ENCODE peak calls at places on chromosomes 11 and 22, in four cellular contexts. Y is kidney epithelial cell, R is lower lobe of right lung, K is GM13977. A is an unnamed sample.

GRCh38 chr22:29231971-29232959 is 26.6 kb downstream of the EMID1 start:
- DNase-seq in Y (no peak), R (no peak), K (no peak), A (no peak)

GRCh38 chr11:115964091-115964490 is 459.9 kb upstream of the CADM1 start:
- DNase-seq in Y (no peak), R (no peak), K (no peak), A (no peak)

GRCh38 chr11:69664901-69665300 is 10.3 kb downstream of the LTO1 start:
- DNase-seq in Y (no peak), R (peak), K (no peak), A (no peak)

GRCh38 chr11:17734986-17735822 is 623 bp downstream of the KCNC1 start:
- DNase-seq in Y (no peak), R (peak), K (peak), A (peak)

GRCh38 chr22:33328789-33329296 is 270.7 kb upstream of the SYN3 start:
- DNase-seq in Y (peak), R (no peak), K (no peak), A (peak)

GRCh38 chr11:69115586-69116560 is 39.9 kb upstream of the SMIM38 start:
- DNase-seq in Y (no peak), R (peak), K (no peak), A (no peak)

GRCh38 chr11:59545179-59546020 is 34.1 kb downstream of the OR4D9 start:
- DNase-seq in Y (no peak), R (no peak), K (no peak), A (no peak)

GRCh38 chr11:115503083-115503885 is 931 bp downstream of the CADM1 start:
- DNase-seq in Y (no peak), R (peak), K (peak), A (no peak)

GRCh38 chr11:72741849-72742521 is 10.2 kb downstream of the ARAP1 start:
- DNase-seq in Y (no peak), R (peak), K (no peak), A (no peak)

GRCh38 chr11:116868066-116868465 is 30.6 kb upstream of the APOA1 start:
- DNase-seq in Y (no peak), R (no peak), K (no peak), A (no peak)

GRCh38 chr11:78790784-78791183 is 216.1 kb upstream of the NARS2 start:
- DNase-seq in Y (no peak), R (no peak), K (no peak), A (no peak)

GRCh38 chr11:125423247-125423849 is 72.7 kb downstream of the FEZ1 start:
- DNase-seq in Y (no peak), R (no peak), K (peak), A (no peak)

GRCh38 chr11:129943036-129943435 is 47.7 kb upstream of the NFRKB start:
- DNase-seq in Y (no peak), R (no peak), K (no peak), A (no peak)

GRCh38 chr22:22085702-22086500 is 103.3 kb upstream of the TOP3B start:
- DNase-seq in Y (no peak), R (no peak), K (no peak), A (peak)

GRCh38 chr11:112656772-112657428 is 304.3 kb upstream of the NCAM1 start:
- DNase-seq in Y (no peak), R (no peak), K (no peak), A (peak)

GRCh38 chr22:29520851-29521250 is 32.7 kb downstream of the THOC5 start:
- DNase-seq in Y (no peak), R (no peak), K (no peak), A (peak)

GRCh38 chr22:39748877-39749276 is 144.7 kb downstream of the ENTHD1 start:
- DNase-seq in Y (no peak), R (no peak), K (no peak), A (peak)

GRCh38 chr11:100562102-100562501 is 125.0 kb upstream of the ARHGAP42 start:
- DNase-seq in Y (peak), R (no peak), K (no peak), A (peak)

GRCh38 chr11:6200975-6201374 is 2.0 kb downstream of the OR52W1 start:
- DNase-seq in Y (no peak), R (peak), K (no peak), A (no peak)

GRCh38 chr11:62391642-62392425 is 27.0 kb upstream of the SCGB1A1 start:
- DNase-seq in Y (no peak), R (no peak), K (no peak), A (no peak)
- TF ChIP-seq CTCF in Y (no peak), R (no peak), K (no peak), A (peak)

GRCh38 chr11:65279713-65280459 is 18.1 kb downstream of the POLA2 start:
- DNase-seq in Y (peak), R (no peak), K (peak), A (peak)

GRCh38 chr11:65275906-65276305 is 14.1 kb downstream of the POLA2 start:
- DNase-seq in Y (no peak), R (no peak), K (no peak), A (no peak)

GRCh38 chr11:65278351-65278750 is 16.6 kb downstream of the POLA2 start:
- DNase-seq in Y (no peak), R (no peak), K (no peak), A (no peak)

GRCh38 chr11:65277878-65278277 is 16.1 kb downstream of the POLA2 start:
- DNase-seq in Y (no peak), R (no peak), K (no peak), A (no peak)

GRCh38 chr11:65274734-65275682 is 13.2 kb downstream of the POLA2 start:
- DNase-seq in Y (peak), R (peak), K (peak), A (peak)
- TF ChIP-seq CTCF in Y (peak), R (peak), K (peak), A (peak)

GRCh38 chr11:122756417-122756816 is 81.9 kb upstream of the CRTAM start:
- DNase-seq in Y (no peak), R (peak), K (peak), A (no peak)
- TF ChIP-seq CTCF in Y (no peak), R (peak), K (peak), A (peak)

GRCh38 chr22:27726726-27727449 is 74.7 kb downstream of the MN1 start:
- DNase-seq in Y (peak), R (peak), K (no peak), A (no peak)
- TF ChIP-seq CTCF in Y (no peak), R (no peak), K (no peak), A (no peak)

DNA sequence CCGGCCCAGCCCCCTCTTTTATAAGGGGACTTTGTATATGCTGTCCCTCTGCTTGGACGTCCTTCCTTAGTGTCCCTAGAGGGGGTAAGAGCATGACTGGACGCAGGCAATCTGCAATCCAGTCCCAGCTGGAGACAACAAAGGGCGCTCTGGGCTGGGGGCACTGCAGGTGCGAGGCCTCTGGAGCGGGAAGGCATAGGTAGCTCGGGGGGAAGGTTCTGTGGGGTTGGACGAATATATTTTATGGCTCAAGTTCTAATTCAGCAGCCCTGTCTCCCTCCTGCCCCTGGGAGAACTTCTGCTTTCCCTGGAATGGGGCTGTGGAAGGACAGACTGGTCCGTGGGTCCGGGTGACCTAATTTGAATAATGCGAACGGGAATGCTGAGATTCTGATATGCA is 40.0 kb downstream of the KCNJ4 start:
- DNase-seq in Y (no peak), R (peak), K (no peak), A (no peak)
- TF ChIP-seq CTCF in Y (no peak), R (no peak), K (no peak), A (no peak)